ENCODE peak calls at places on chromosomes 7 and 10, in nine cellular contexts. One of them, this sample, is unnamed. For H3K4me1, the result is how much of the 10 kb centered on the place peaks cover.

GRCh38 chr7:137994091-137994688 is 7.7 kb downstream of the CREB3L2 start:
- DNase-seq in cardiac muscle cell: peak
- DNase-seq in lower lobe of right lung: no peak
- DNase-seq in vagina: no peak
- DNase-seq in A549: no peak
- DNase-seq in fibroblast of lung: no peak
- DNase-seq in HCT116: no peak
- DNase-seq in pancreas: no peak
- DNase-seq in H1: no peak
- DNase-seq in this sample: no peak

GRCh38 chr10:98956576-98957260 is 278.9 kb downstream of the HPSE2 start:
- DNase-seq in cardiac muscle cell: peak
- DNase-seq in lower lobe of right lung: no peak
- DNase-seq in vagina: no peak
- DNase-seq in A549: no peak
- DNase-seq in fibroblast of lung: peak
- DNase-seq in HCT116: no peak
- DNase-seq in pancreas: no peak
- DNase-seq in H1: no peak
- DNase-seq in this sample: no peak

GRCh38 chr10:127151981-127152699 is 44.3 kb downstream of the INSYN2A start:
- DNase-seq in cardiac muscle cell: peak
- DNase-seq in lower lobe of right lung: peak
- DNase-seq in vagina: no peak
- DNase-seq in A549: no peak
- DNase-seq in fibroblast of lung: peak
- DNase-seq in HCT116: no peak
- DNase-seq in pancreas: no peak
- DNase-seq in H1: no peak
- DNase-seq in this sample: no peak

GRCh38 chr7:37987732-37988131 is 67.3 kb downstream of the EPDR1 start:
- DNase-seq in cardiac muscle cell: peak
- DNase-seq in lower lobe of right lung: no peak
- DNase-seq in vagina: no peak
- DNase-seq in A549: no peak
- DNase-seq in fibroblast of lung: peak
- DNase-seq in HCT116: no peak
- DNase-seq in pancreas: no peak
- DNase-seq in H1: no peak
- DNase-seq in this sample: no peak

GRCh38 chr10:71978988-71979691 is 14.9 kb downstream of the CHST3 start:
- DNase-seq in cardiac muscle cell: no peak
- DNase-seq in lower lobe of right lung: no peak
- DNase-seq in vagina: no peak
- DNase-seq in A549: no peak
- DNase-seq in fibroblast of lung: no peak
- DNase-seq in HCT116: no peak
- DNase-seq in pancreas: no peak
- DNase-seq in H1: no peak
- DNase-seq in this sample: no peak

GRCh38 chr7:37007731-37008130 is 283.4 kb upstream of the AOAH start:
- DNase-seq in cardiac muscle cell: no peak
- DNase-seq in lower lobe of right lung: no peak
- DNase-seq in vagina: no peak
- DNase-seq in A549: no peak
- DNase-seq in fibroblast of lung: no peak
- DNase-seq in HCT116: no peak
- DNase-seq in pancreas: no peak
- DNase-seq in H1: no peak
- DNase-seq in this sample: no peak

GRCh38 chr10:69810097-69810496 is 8.4 kb downstream of the COL13A1 start:
- DNase-seq in cardiac muscle cell: no peak
- DNase-seq in lower lobe of right lung: no peak
- DNase-seq in vagina: no peak
- DNase-seq in A549: no peak
- DNase-seq in fibroblast of lung: peak
- DNase-seq in HCT116: no peak
- DNase-seq in pancreas: no peak
- DNase-seq in H1: no peak
- DNase-seq in this sample: no peak

GRCh38 chr7:84611391-84611790 is 416.8 kb upstream of the SEMA3A start:
- DNase-seq in cardiac muscle cell: no peak
- DNase-seq in lower lobe of right lung: no peak
- DNase-seq in vagina: no peak
- DNase-seq in A549: no peak
- DNase-seq in fibroblast of lung: no peak
- DNase-seq in HCT116: no peak
- DNase-seq in pancreas: no peak
- DNase-seq in H1: no peak
- DNase-seq in this sample: no peak

GRCh38 chr7:51316666-51317581 is at the start of gene COBL:
- DNase-seq in cardiac muscle cell: no peak
- DNase-seq in lower lobe of right lung: peak
- DNase-seq in vagina: no peak
- DNase-seq in A549: peak
- DNase-seq in fibroblast of lung: peak
- DNase-seq in HCT116: no peak
- DNase-seq in pancreas: peak
- DNase-seq in H1: peak
- DNase-seq in this sample: peak

GRCh38 chr7:138752568-138753518 is 45.0 kb upstream of the TMEM213 start:
- DNase-seq in cardiac muscle cell: no peak
- DNase-seq in lower lobe of right lung: peak
- DNase-seq in vagina: no peak
- DNase-seq in A549: peak
- DNase-seq in fibroblast of lung: peak
- DNase-seq in HCT116: peak
- DNase-seq in pancreas: no peak
- DNase-seq in H1: no peak
- DNase-seq in this sample: no peak

GRCh38 chr10:80015911-80016590 is 62.4 kb upstream of the TMEM254 start:
- DNase-seq in cardiac muscle cell: no peak
- DNase-seq in lower lobe of right lung: no peak
- DNase-seq in vagina: no peak
- DNase-seq in A549: no peak
- DNase-seq in fibroblast of lung: no peak
- DNase-seq in HCT116: no peak
- DNase-seq in pancreas: no peak
- DNase-seq in H1: no peak
- DNase-seq in this sample: no peak

GRCh38 chr10:48439031-48439430 is 132.6 kb downstream of the MAPK8 start:
- DNase-seq in cardiac muscle cell: peak
- DNase-seq in lower lobe of right lung: no peak
- DNase-seq in vagina: no peak
- DNase-seq in A549: no peak
- DNase-seq in fibroblast of lung: peak
- DNase-seq in HCT116: no peak
- DNase-seq in pancreas: no peak
- DNase-seq in H1: no peak
- DNase-seq in this sample: no peak

GRCh38 chr10:75211007-75211735 is 575 bp downstream of the VDAC2 start:
- DNase-seq in cardiac muscle cell: peak
- DNase-seq in lower lobe of right lung: no peak
- DNase-seq in vagina: no peak
- DNase-seq in A549: no peak
- DNase-seq in fibroblast of lung: peak
- DNase-seq in HCT116: no peak
- DNase-seq in pancreas: peak
- DNase-seq in H1: no peak
- DNase-seq in this sample: no peak

GRCh38 chr7:112009081-112009480 is 197.1 kb downstream of the DOCK4 start:
- DNase-seq in cardiac muscle cell: peak
- DNase-seq in lower lobe of right lung: no peak
- DNase-seq in vagina: no peak
- DNase-seq in A549: no peak
- DNase-seq in fibroblast of lung: peak
- DNase-seq in HCT116: no peak
- DNase-seq in pancreas: no peak
- DNase-seq in H1: no peak
- DNase-seq in this sample: no peak

GRCh38 chr10:132539431-132539839 is 1.8 kb downstream of the INPP5A start:
- DNase-seq in cardiac muscle cell: no peak
- DNase-seq in lower lobe of right lung: peak
- DNase-seq in vagina: no peak
- DNase-seq in A549: no peak
- DNase-seq in fibroblast of lung: peak
- DNase-seq in HCT116: no peak
- DNase-seq in pancreas: peak
- DNase-seq in H1: no peak
- DNase-seq in this sample: peak
- H3K4me3 ChIP-seq in cardiac muscle cell: peak
- H3K4me3 ChIP-seq in lower lobe of right lung: peak
- H3K4me3 ChIP-seq in vagina: peak
- H3K4me3 ChIP-seq in A549: no peak
- H3K4me3 ChIP-seq in fibroblast of lung: peak
- H3K4me3 ChIP-seq in HCT116: no peak
- H3K4me3 ChIP-seq in pancreas: peak
- H3K4me3 ChIP-seq in H1: no peak
- H3K4me3 ChIP-seq in this sample: peak

GRCh38 chr10:107754814-107755213 is 590.3 kb upstream of the SORCS1 start:
- DNase-seq in cardiac muscle cell: no peak
- DNase-seq in lower lobe of right lung: no peak
- DNase-seq in vagina: no peak
- DNase-seq in A549: no peak
- DNase-seq in fibroblast of lung: no peak
- DNase-seq in HCT116: no peak
- DNase-seq in pancreas: no peak
- DNase-seq in H1: no peak
- DNase-seq in this sample: no peak
- H3K27ac ChIP-seq in cardiac muscle cell: no peak
- H3K27ac ChIP-seq in lower lobe of right lung: no peak
- H3K27ac ChIP-seq in vagina: no peak
- H3K27ac ChIP-seq in A549: no peak
- H3K27ac ChIP-seq in fibroblast of lung: no peak
- H3K27ac ChIP-seq in HCT116: no peak
- H3K27ac ChIP-seq in pancreas: no peak
- H3K27ac ChIP-seq in H1: no peak
- H3K27ac ChIP-seq in this sample: no peak

GRCh38 chr10:43980715-43981114 is 332.0 kb upstream of the ZNF32 start:
- DNase-seq in cardiac muscle cell: no peak
- DNase-seq in lower lobe of right lung: no peak
- DNase-seq in vagina: no peak
- DNase-seq in A549: no peak
- DNase-seq in fibroblast of lung: no peak
- DNase-seq in HCT116: no peak
- DNase-seq in pancreas: no peak
- DNase-seq in H1: no peak
- DNase-seq in this sample: no peak

GRCh38 chr10:43980313-43980712 is 331.6 kb upstream of the ZNF32 start:
- DNase-seq in cardiac muscle cell: no peak
- DNase-seq in lower lobe of right lung: no peak
- DNase-seq in vagina: peak
- DNase-seq in A549: no peak
- DNase-seq in fibroblast of lung: no peak
- DNase-seq in HCT116: no peak
- DNase-seq in pancreas: no peak
- DNase-seq in H1: no peak
- DNase-seq in this sample: no peak

GRCh38 chr10:43978091-43978490 is 329.4 kb upstream of the ZNF32 start:
- DNase-seq in cardiac muscle cell: no peak
- DNase-seq in lower lobe of right lung: no peak
- DNase-seq in vagina: no peak
- DNase-seq in A549: no peak
- DNase-seq in fibroblast of lung: no peak
- DNase-seq in HCT116: no peak
- DNase-seq in pancreas: no peak
- DNase-seq in H1: no peak
- DNase-seq in this sample: no peak

GRCh38 chr10:43979551-43979950 is 330.9 kb upstream of the ZNF32 start:
- DNase-seq in cardiac muscle cell: no peak
- DNase-seq in lower lobe of right lung: no peak
- DNase-seq in vagina: peak
- DNase-seq in A549: no peak
- DNase-seq in fibroblast of lung: no peak
- DNase-seq in HCT116: no peak
- DNase-seq in pancreas: no peak
- DNase-seq in H1: no peak
- DNase-seq in this sample: no peak

DNA sequence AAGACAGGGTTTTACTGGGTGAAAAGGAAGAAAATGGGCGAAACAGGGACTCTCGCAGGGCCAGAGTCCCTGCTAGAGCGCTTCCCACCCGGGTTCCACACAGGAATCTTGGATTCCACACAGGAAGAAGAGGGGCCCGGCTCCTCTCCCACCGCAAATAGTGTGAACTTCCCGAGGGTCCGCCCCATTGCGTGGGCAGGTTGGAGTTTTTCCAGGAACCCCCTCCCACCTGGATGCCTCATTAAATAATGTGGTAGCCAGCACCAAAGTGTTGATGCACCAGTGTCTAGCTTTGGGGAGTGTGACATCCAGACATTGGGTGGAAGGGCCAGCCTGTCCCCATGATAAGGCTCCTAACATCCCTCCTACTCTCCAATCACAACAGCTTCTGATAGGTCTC is 330.3 kb upstream of the ZNF32 start:
- DNase-seq in cardiac muscle cell: no peak
- DNase-seq in lower lobe of right lung: no peak
- DNase-seq in vagina: peak
- DNase-seq in A549: no peak
- DNase-seq in fibroblast of lung: no peak
- DNase-seq in HCT116: no peak
- DNase-seq in pancreas: peak
- DNase-seq in H1: no peak
- DNase-seq in this sample: no peak
- H3K4me1 ChIP-seq in cardiac muscle cell: under half
- H3K4me1 ChIP-seq in lower lobe of right lung: under half
- H3K4me1 ChIP-seq in vagina: under half
- H3K4me1 ChIP-seq in A549: under half
- H3K4me1 ChIP-seq in fibroblast of lung: under half
- H3K4me1 ChIP-seq in HCT116: under half
- H3K4me1 ChIP-seq in pancreas: under half
- H3K4me1 ChIP-seq in H1: under half
- H3K4me1 ChIP-seq in this sample: under half

GRCh38 chr10:63209703-63210102 is 76.6 kb downstream of the NRBF2 start:
- DNase-seq in cardiac muscle cell: no peak
- DNase-seq in lower lobe of right lung: no peak
- DNase-seq in vagina: no peak
- DNase-seq in A549: no peak
- DNase-seq in fibroblast of lung: no peak
- DNase-seq in HCT116: no peak
- DNase-seq in pancreas: no peak
- DNase-seq in H1: no peak
- DNase-seq in this sample: no peak

GRCh38 chr10:63208981-63209380 is 75.9 kb downstream of the NRBF2 start:
- DNase-seq in cardiac muscle cell: no peak
- DNase-seq in lower lobe of right lung: no peak
- DNase-seq in vagina: no peak
- DNase-seq in A549: no peak
- DNase-seq in fibroblast of lung: peak
- DNase-seq in HCT116: no peak
- DNase-seq in pancreas: no peak
- DNase-seq in H1: no peak
- DNase-seq in this sample: no peak

GRCh38 chr10:63204667-63205391 is 71.7 kb downstream of the NRBF2 start:
- DNase-seq in cardiac muscle cell: no peak
- DNase-seq in lower lobe of right lung: no peak
- DNase-seq in vagina: no peak
- DNase-seq in A549: no peak
- DNase-seq in fibroblast of lung: no peak
- DNase-seq in HCT116: no peak
- DNase-seq in pancreas: no peak
- DNase-seq in H1: no peak
- DNase-seq in this sample: no peak

GRCh38 chr10:63206997-63207952 is 74.1 kb downstream of the NRBF2 start:
- DNase-seq in cardiac muscle cell: peak
- DNase-seq in lower lobe of right lung: no peak
- DNase-seq in vagina: no peak
- DNase-seq in A549: no peak
- DNase-seq in fibroblast of lung: peak
- DNase-seq in HCT116: no peak
- DNase-seq in pancreas: no peak
- DNase-seq in H1: no peak
- DNase-seq in this sample: no peak

GRCh38 chr10:63206576-63206975 is 73.4 kb downstream of the NRBF2 start:
- DNase-seq in cardiac muscle cell: peak
- DNase-seq in lower lobe of right lung: no peak
- DNase-seq in vagina: no peak
- DNase-seq in A549: no peak
- DNase-seq in fibroblast of lung: no peak
- DNase-seq in HCT116: no peak
- DNase-seq in pancreas: no peak
- DNase-seq in H1: no peak
- DNase-seq in this sample: no peak
- H3K4me3 ChIP-seq in cardiac muscle cell: no peak
- H3K4me3 ChIP-seq in lower lobe of right lung: no peak
- H3K4me3 ChIP-seq in vagina: no peak
- H3K4me3 ChIP-seq in A549: no peak
- H3K4me3 ChIP-seq in fibroblast of lung: no peak
- H3K4me3 ChIP-seq in HCT116: no peak
- H3K4me3 ChIP-seq in pancreas: no peak
- H3K4me3 ChIP-seq in H1: peak
- H3K4me3 ChIP-seq in this sample: no peak